ENCODE peak calls at places on chromosomes 12 and 14, in six cellular contexts. S is NAMALWA, I is T-helper 2 cell, L is epithelial cell of esophagus, P is progenitor cell of endocrine pancreas, C is A172. B is an unnamed sample.

GRCh38 chr14:60095781-60096450 is 4.2 kb downstream of the PCNX4 start:
- DNase-seq in C (no peak), I (no peak), S (no peak), L (peak; percentile 83), P (no peak), B (peak; percentile 42)

GRCh38 chr12:12696562-12697383 is 790 bp upstream of the GPR19 start:
- DNase-seq in I (peak; percentile 90), S (peak; percentile 96), C (peak; percentile 71), P (peak; percentile 88), L (peak; percentile 89), B (peak; percentile 67)

GRCh38 chr12:46669720-46670119 is 156.1 kb downstream of the SLC38A4 start:
- DNase-seq in I (no peak), C (no peak), P (no peak), S (no peak), L (no peak), B (no peak)

GRCh38 chr12:106893451-106893850 is 62.3 kb upstream of the TMEM263 start:
- DNase-seq in S (no peak), C (peak; percentile 56), P (no peak), L (peak; percentile 18), I (no peak), B (no peak)

GRCh38 chr12:127811988-127812387 is 455.0 kb upstream of the TMEM132C start:
- DNase-seq in I (no peak), S (no peak), P (no peak), C (peak; percentile 63), L (no peak), B (peak; percentile 9)

GRCh38 chr14:91369628-91370445 is 47.8 kb downstream of the CCDC88C start:
- DNase-seq in C (no peak), P (no peak), I (peak; percentile 39), S (no peak), L (peak; percentile 70), B (no peak)

GRCh38 chr14:80978403-80978802 is 23.0 kb downstream of the TSHR start:
- DNase-seq in S (no peak), P (no peak), C (no peak), I (peak; percentile 4), L (no peak), B (no peak)

GRCh38 chr12:94168041-94168440 is 19.7 kb downstream of the PLXNC1 start:
- DNase-seq in L (no peak), P (no peak), C (no peak), S (no peak), I (no peak), B (no peak)

GRCh38 chr14:101843665-101844064 is 82.2 kb downstream of the PPP2R5C start:
- DNase-seq in P (no peak), I (peak; percentile 54), L (no peak), S (peak; percentile 97), C (no peak), B (no peak)

GRCh38 chr12:5329118-5329517 is 102.8 kb upstream of the NTF3 start:
- DNase-seq in P (no peak), C (no peak), S (no peak), I (no peak), L (no peak), B (no peak)

GRCh38 chr14:100083706-100084105 is 18.5 kb downstream of the EVL start:
- DNase-seq in I (no peak), C (no peak), P (no peak), S (no peak), L (peak; percentile 95), B (no peak)

GRCh38 chr12:69341328-69341727 is 6.9 kb upstream of the LYZ start:
- DNase-seq in S (no peak), L (peak; percentile 6), P (no peak), C (no peak), I (no peak), B (no peak)

GRCh38 chr14:75361751-75362433 is 65.9 kb upstream of the JDP2 start:
- DNase-seq in L (no peak), I (no peak), P (no peak), S (no peak), C (no peak), B (no peak)

GRCh38 chr14:54589076-54589475 is 22.1 kb downstream of the SAMD4A start:
- DNase-seq in C (no peak), S (no peak), P (no peak), I (no peak), L (peak; percentile 49), B (no peak)

GRCh38 chr14:54343276-54344121 is 53.3 kb upstream of the CDKN3 start:
- DNase-seq in P (no peak), S (no peak), C (peak; percentile 32), I (no peak), L (no peak), B (peak; percentile 52)

GRCh38 chr14:101191086-101191881 is 287.8 kb upstream of the RTL1 start:
- DNase-seq in C (no peak), I (no peak), L (no peak), P (no peak), S (no peak), B (no peak)

GRCh38 chr12:105775351-105775750 is 363.4 kb downstream of the NUAK1 start:
- DNase-seq in P (no peak), S (no peak), I (no peak), C (peak; percentile 9), L (peak; percentile 38), B (peak; percentile 43)

GRCh38 chr12:57227315-57228115 is 2.0 kb upstream of the SHMT2 start:
- DNase-seq in I (no peak), S (peak; percentile 39), C (no peak), L (peak; percentile 67), P (no peak), B (no peak)

GRCh38 chr12:60191676-60192359 is 596.0 kb downstream of the SLC16A7 start:
- DNase-seq in P (no peak), I (no peak), L (peak; percentile 18), C (peak; percentile 37), S (no peak), B (peak; percentile 9)

GRCh38 chr14:95516554-95517209 is at the start of gene SYNE3:
- DNase-seq in I (peak; percentile 57), C (no peak), L (peak; percentile 25), P (no peak), S (peak; percentile 52), B (no peak)

GRCh38 chr14:31949709-31950108 is 127.4 kb upstream of the ARHGAP5 start:
- DNase-seq in S (no peak), P (no peak), C (peak; percentile 56), L (peak; percentile 91), I (no peak), B (peak; percentile 36)

GRCh38 chr14:52067873-52068740 is 752 bp downstream of the NID2 start:
- DNase-seq in I (no peak), P (peak; percentile 15), S (no peak), L (no peak), C (no peak), B (no peak)

GRCh38 chr12:110135012-110135411 is 10.9 kb downstream of the IFT81 start:
- DNase-seq in I (no peak), S (no peak), L (peak; percentile 32), P (no peak), C (no peak), B (no peak)

GRCh38 chr14:33463731-33464130 is 487.1 kb downstream of the EGLN3 start:
- DNase-seq in S (no peak), C (no peak), L (no peak), I (no peak), P (no peak), B (no peak)

GRCh38 chr12:59499774-59500173 is 96.1 kb upstream of the SLC16A7 start:
- DNase-seq in L (no peak), I (no peak), P (no peak), S (no peak), C (no peak), B (no peak)

GRCh38 chr14:77037886-77038511 is 9.5 kb upstream of the IRF2BPL start:
- DNase-seq in C (peak; percentile 67), I (peak; percentile 24), S (no peak), L (no peak), P (no peak), B (peak; percentile 67)

GRCh38 chr14:75884198-75884611 is 97.6 kb downstream of the TGFB3 start:
- DNase-seq in P (no peak), C (peak; percentile 69), S (peak; percentile 8), L (peak; percentile 43), I (no peak), B (peak; percentile 41)

GRCh38 chr14:73602994-73603393 is 9.3 kb upstream of the ACOT6 start:
- DNase-seq in I (no peak), P (no peak), L (peak; percentile 23), C (no peak), S (no peak), B (no peak)